ENCODE peak calls at places on chromosomes 3 and 15, in six cellular contexts. G is endothelial cell of umbilical vein, R is HepG2, F is uterus, D is GM12878, V is esophagus muscularis mucosa. J is an unnamed sample.

GRCh38 chr3:185977679-185978040 is 39.8 kb upstream of the TRA2B start:
- DNase-seq in V (no peak), G (no peak), R (no peak), D (no peak), F (no peak), J (no peak)

GRCh38 chr3:153084431-153084830 is 77.6 kb upstream of the RAP2B start:
- DNase-seq in V (no peak), F (no peak), G (peak; percentile 73), R (no peak), D (no peak), J (no peak)

GRCh38 chr3:60743631-60744164 is 507.6 kb downstream of the FHIT start:
- DNase-seq in G (no peak), R (peak; percentile 21), D (no peak), F (no peak), V (peak; percentile 66), J (no peak)

GRCh38 chr3:188558343-188559068 is 404.5 kb downstream of the LPP start:
- DNase-seq in F (no peak), R (no peak), G (peak; percentile 64), V (no peak), D (no peak), J (no peak)

GRCh38 chr15:80095959-80096358 is 36.5 kb downstream of the ZFAND6 start:
- DNase-seq in V (no peak), F (no peak), G (no peak), R (no peak), D (no peak), J (no peak)

GRCh38 chr3:126948980-126949535 is 33.9 kb upstream of the PLXNA1 start:
- DNase-seq in R (no peak), D (no peak), V (no peak), F (no peak), G (no peak), J (no peak)

GRCh38 chr15:59616390-59616789 is 4.8 kb downstream of the GCNT3 start:
- DNase-seq in R (peak; percentile 38), F (no peak), V (no peak), G (no peak), D (no peak), J (no peak)

GRCh38 chr3:141389703-141390102 is 21.4 kb downstream of the ZBTB38 start:
- DNase-seq in R (no peak), F (no peak), V (no peak), D (no peak), G (no peak), J (no peak)

GRCh38 chr3:66413151-66413751 is 87.6 kb downstream of the LRIG1 start:
- DNase-seq in V (no peak), F (no peak), R (no peak), D (no peak), G (no peak), J (no peak)

GRCh38 chr3:5212625-5213573 is 25.4 kb downstream of the EDEM1 start:
- DNase-seq in R (no peak), G (no peak), D (no peak), F (no peak), V (no peak), J (no peak)

GRCh38 chr15:78811124-78811824 is at the start of gene ADAMTS7:
- DNase-seq in V (no peak), R (no peak), G (peak; percentile 62), D (no peak), F (peak; percentile 72), J (peak; percentile 88)

GRCh38 chr3:34183581-34184313 is 385.3 kb downstream of the PDCD6IP start:
- DNase-seq in G (no peak), D (no peak), F (no peak), R (no peak), V (no peak), J (no peak)

GRCh38 chr3:152446495-152446894 is 177.8 kb downstream of the MBNL1 start:
- DNase-seq in F (peak; percentile 33), D (no peak), R (no peak), V (no peak), G (no peak), J (no peak)

GRCh38 chr15:93035092-93035915 is 53.7 kb downstream of the RGMA start:
- DNase-seq in V (no peak), G (no peak), R (no peak), F (no peak), D (no peak), J (peak; percentile 60)

GRCh38 chr15:51575775-51576174 is 46.8 kb downstream of the DMXL2 start:
- DNase-seq in D (no peak), G (no peak), F (no peak), R (no peak), V (no peak), J (no peak)

GRCh38 chr3:175646865-175647264 is 787.7 kb downstream of the NAALADL2 start:
- DNase-seq in F (no peak), G (no peak), V (no peak), D (no peak), R (no peak), J (no peak)

GRCh38 chr3:66378256-66378655 is 122.6 kb downstream of the LRIG1 start:
- DNase-seq in G (peak; percentile 49), R (no peak), D (no peak), V (peak; percentile 60), F (no peak), J (peak; percentile 62)

GRCh38 chr3:177898185-177898584 is 638.1 kb upstream of the KCNMB2 start:
- DNase-seq in D (no peak), F (no peak), V (no peak), G (no peak), R (no peak), J (no peak)
- H3K9me3 ChIP-seq in D (no peaks in the 10 kb centered on the region), F (peaks cover 4% of the 10 kb centered on the region), V (peaks cover 10% of the 10 kb centered on the region), G (no peaks in the 10 kb centered on the region), R (peaks cover 21% of the 10 kb centered on the region), J (peaks cover 5% of the 10 kb centered on the region)

DNA sequence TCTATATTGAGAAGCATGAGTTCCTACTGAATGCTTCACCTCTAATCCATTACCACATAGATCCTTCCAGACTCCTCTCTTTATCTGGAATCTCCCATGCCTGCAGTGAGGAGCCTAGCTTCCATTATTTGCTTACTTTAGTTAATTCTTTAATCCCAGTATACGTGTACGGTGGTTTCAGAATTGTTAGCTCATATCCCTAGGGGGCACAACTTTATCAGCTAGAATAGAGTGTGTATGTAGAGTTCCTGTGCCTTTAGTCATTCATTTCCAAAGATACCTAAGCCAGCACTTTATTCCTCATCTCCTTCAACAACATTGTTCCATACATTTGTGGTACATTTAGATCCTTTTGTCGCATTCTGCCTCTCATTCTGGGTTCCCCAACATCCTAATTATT is 226.0 kb downstream of the TJP1 start:
- DNase-seq in R (no peak), G (peak; percentile 26), F (no peak), D (no peak), V (peak; percentile 50), J (no peak)
- TF ChIP-seq CTCF in R (peak; percentile 11), G (peak; percentile 32), F (no peak), D (no peak), V (no peak), J (no peak)

GRCh38 chr3:129629011-129629410 is 22.5 kb upstream of the PLXND1 start:
- DNase-seq in D (no peak), G (no peak), V (no peak), F (no peak), R (no peak), J (no peak)

GRCh38 chr3:129628169-129628522 is 21.7 kb upstream of the PLXND1 start:
- DNase-seq in V (no peak), R (no peak), F (peak; percentile 70), D (no peak), G (no peak), J (no peak)

GRCh38 chr3:129626744-129627349 is 20.4 kb upstream of the PLXND1 start:
- DNase-seq in F (peak; percentile 91), D (no peak), V (no peak), R (peak; percentile 90), G (peak; percentile 74), J (peak; percentile 96)

GRCh38 chr3:129625071-129625874 is 18.8 kb upstream of the PLXND1 start:
- DNase-seq in D (no peak), R (no peak), V (no peak), G (peak; percentile 52), F (peak; percentile 39), J (peak; percentile 71)

DNA sequence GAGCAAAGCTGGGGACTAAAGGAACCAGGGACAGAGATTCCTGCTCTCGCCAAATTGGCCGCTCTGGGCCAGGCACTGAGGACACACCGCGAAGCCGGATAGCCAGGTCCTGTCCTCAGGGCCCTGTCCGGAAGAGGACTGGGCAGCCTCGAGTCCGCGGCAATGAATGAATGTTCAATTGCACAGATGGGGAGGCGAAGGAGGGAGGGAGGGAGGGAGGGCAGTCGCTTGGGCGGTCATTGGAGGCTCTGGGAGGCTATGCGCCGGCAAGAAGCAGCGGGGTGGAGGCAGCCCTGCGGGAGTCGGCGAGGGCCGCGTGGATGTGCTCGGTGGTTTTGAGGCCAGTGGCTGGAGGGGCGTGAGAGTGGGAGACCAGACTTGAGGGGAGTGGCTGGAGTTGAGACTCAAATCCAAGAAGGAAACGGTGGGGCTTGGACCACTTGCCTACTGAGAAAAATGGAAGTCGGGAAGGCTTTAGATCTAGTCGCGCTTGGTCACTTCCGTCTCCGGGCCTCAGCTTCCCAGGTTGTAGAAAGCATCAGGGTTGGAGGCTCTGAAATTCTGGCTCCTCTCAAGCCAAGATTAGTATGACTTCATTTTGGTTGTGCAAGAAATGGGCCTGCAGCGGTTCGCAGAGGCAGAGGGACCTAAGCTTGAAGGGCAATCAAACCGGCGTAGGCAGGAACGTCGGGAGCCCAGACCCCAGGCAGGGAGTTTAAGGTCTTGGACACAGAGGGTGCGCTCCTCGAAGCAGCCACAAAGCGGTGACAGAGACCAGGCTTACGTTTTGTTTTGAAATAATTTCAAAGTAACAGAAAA is 21.1 kb upstream of the PLXND1 start:
- DNase-seq in G (peak; percentile 90), F (peak; percentile 81), R (peak; percentile 77), D (peak; percentile 45), V (no peak), J (peak; percentile 87)
- TF ChIP-seq POLR2A in G (peak; percentile 51), F (no peak), R (peak; percentile 61), D (no peak), V (no peak), J (no peak)

DNA sequence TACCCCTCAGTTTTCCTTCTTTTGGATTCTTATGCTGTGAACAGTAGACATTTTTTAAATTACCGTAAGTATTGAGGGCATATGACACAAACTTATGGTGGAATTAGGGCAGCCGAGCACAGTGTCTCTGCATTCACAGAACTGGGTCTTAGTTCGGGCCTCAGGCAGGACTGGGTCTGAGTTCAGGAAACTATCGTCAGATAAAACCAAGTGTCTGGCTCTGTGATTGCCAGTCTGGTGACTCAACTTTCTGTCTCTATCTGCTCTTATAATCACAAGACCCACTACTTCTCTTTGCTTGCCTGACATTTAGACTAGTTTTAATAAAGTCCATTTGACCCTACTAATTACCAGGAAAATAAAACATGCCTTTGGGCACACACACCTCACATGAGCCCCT is 146.2 kb downstream of the LMLN start:
- DNase-seq in V (no peak), F (no peak), D (no peak), G (no peak), R (no peak), J (no peak)
- H3K9me3 ChIP-seq in V (no peaks in the 10 kb centered on the region), F (no peaks in the 10 kb centered on the region), D (peaks cover 4% of the 10 kb centered on the region), G (no peaks in the 10 kb centered on the region), R (no peaks in the 10 kb centered on the region), J (no peaks in the 10 kb centered on the region)